ENCODE peak calls at places on chromosome 15, in six cellular contexts. N is WERI-Rb-1; U is GM10248; S is IMR-90; C is activated CD8-positive, alpha-beta T cell treated with anti-CD3 and anti-CD28 coated beads for 36 hours; H is AG09319. B is an unnamed sample.

GRCh38 chr15:31235298-31236183 is 91.1 kb upstream of the KLF13 start:
- DNase-seq in N (no peak), U (peak), S (no peak), C (no peak), H (no peak), B (no peak)

GRCh38 chr15:67110958-67111864 is 45.8 kb downstream of the SMAD3 start:
- DNase-seq in N (no peak), U (no peak), S (peak), C (no peak), H (no peak), B (no peak)

GRCh38 chr15:69390575-69390974 is 23.6 kb upstream of the KIF23 start:
- DNase-seq in N (no peak), U (no peak), S (peak), C (no peak), H (no peak), B (no peak)

GRCh38 chr15:87599616-87600015 is 656.9 kb downstream of the NTRK3 start:
- DNase-seq in N (no peak), U (no peak), S (peak), C (no peak), H (no peak), B (no peak)

GRCh38 chr15:68389936-68390790 is 41.8 kb downstream of the ITGA11 start:
- DNase-seq in N (no peak), U (peak), S (peak), C (peak), H (no peak), B (peak)

GRCh38 chr15:49621327-49622210 is 721 bp downstream of the DTWD1 start:
- DNase-seq in N (no peak), U (no peak), S (no peak), C (no peak), H (no peak), B (no peak)

GRCh38 chr15:26113296-26113695 is 250.2 kb upstream of the ATP10A start:
- DNase-seq in N (no peak), U (no peak), S (no peak), C (no peak), H (no peak), B (no peak)

GRCh38 chr15:90880381-90881145 is 3.7 kb upstream of the FES start:
- DNase-seq in N (no peak), U (no peak), S (no peak), C (no peak), H (no peak), B (no peak)

GRCh38 chr15:48601095-48601494 is 44.4 kb downstream of the FBN1 start:
- DNase-seq in N (peak), U (no peak), S (no peak), C (no peak), H (no peak), B (no peak)

GRCh38 chr15:76576526-76577279 is 240.1 kb downstream of the ISL2 start:
- DNase-seq in N (no peak), U (no peak), S (peak), C (no peak), H (peak), B (no peak)

GRCh38 chr15:73051402-73051810 is 857 bp upstream of the NEO1 start:
- DNase-seq in N (no peak), U (no peak), S (no peak), C (no peak), H (no peak), B (peak)

GRCh38 chr15:74013374-74013893 is 18.9 kb downstream of the PML start:
- DNase-seq in N (no peak), U (no peak), S (no peak), C (no peak), H (no peak), B (no peak)

GRCh38 chr15:98648654-98649537 is 557 bp downstream of the IGF1R start:
- DNase-seq in N (peak), U (peak), S (peak), C (peak), H (no peak), B (peak)
- TF ChIP-seq CTCF in N (peak), U (no peak), S (no peak), C (no peak), H (no peak), B (peak)

DNA sequence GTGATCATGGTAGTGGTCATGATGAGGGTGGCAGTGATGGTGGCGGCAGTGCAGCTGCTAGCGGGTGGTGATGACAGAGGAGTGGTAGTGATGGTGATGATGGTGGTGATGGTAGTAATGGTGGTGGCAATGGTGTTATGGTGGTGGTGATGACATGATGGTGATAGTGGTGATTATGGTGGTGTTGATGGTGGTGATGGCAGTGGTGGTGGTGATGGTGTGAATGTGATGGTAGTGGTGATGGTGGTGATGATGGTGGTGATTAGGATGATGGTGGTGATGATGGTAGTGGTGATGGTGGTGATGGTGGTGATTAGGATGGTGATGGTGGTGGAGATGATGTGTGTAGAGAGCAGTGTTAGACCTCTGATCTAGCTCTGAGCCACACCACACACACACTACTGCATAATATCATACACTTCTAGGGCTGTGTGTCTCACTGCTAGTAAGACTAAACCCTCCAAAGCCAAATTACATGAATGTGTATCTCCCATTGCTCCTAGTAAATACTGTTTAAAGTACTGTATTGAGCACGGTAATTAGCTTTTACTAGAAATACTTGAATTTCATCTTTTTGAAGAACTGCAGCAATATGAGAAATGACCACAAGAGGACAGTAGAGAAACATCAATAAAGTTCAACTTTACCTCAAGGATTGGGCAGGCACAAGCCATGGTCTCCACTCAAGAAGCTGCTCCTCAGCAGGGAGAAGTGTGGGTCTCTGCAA is 28.8 kb downstream of the TMED3 start:
- DNase-seq in N (peak), U (peak), S (peak), C (peak), H (no peak), B (peak)
- TF ChIP-seq CTCF in N (peak), U (peak), S (peak), C (peak), H (peak), B (peak)

GRCh38 chr15:80584561-80584964 is 110.5 kb upstream of the ABHD17C start:
- DNase-seq in N (peak), U (no peak), S (no peak), C (no peak), H (no peak), B (no peak)
- TF ChIP-seq CTCF in N (peak), U (no peak), S (no peak), C (no peak), H (no peak), B (no peak)

DNA sequence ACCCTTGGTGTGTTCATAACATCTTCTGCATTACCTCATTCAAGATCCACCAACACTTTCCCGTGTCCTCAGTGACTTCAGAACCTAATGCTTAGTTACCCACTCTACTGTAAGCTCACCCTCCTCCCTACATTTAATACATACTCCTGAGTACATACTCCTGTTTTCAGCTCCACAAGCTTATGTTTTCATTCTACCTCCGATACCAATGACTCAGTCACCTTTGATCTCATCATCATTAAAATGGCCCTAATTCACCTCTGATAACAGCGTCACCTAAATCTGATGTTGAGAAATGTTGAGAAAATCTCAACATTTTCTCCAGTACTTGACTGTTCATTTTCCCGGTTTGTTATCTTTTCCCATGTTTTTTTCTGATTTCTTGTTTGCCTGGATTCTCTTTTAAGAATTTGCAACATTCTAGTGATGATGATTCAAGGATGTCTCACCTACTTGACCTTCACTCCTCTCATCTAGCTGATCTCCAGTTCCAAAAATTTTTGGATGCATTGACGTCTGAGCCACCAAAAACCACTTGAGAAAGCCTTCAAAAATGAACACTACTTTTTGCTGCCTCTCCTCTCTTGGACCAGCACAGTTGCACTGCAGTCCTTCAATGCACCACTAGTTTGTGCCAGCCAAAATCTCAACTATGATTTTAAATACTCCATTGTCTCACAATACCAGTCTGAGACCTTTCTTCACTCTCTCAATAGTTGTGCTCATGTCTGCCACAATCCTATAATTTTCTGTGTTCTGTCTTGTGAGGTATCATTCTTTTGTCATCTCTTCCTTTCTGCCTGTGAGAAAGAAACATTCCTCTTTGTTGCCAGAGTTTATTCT is 220.7 kb upstream of the SEMA6D start:
- DNase-seq in N (no peak), U (no peak), S (no peak), C (no peak), H (no peak), B (no peak)
- TF ChIP-seq CTCF in N (no peak), U (no peak), S (peak), C (no peak), H (no peak), B (no peak)

B was measured in GM13977.